ENCODE peak calls at places on chromosomes 13 and 19, in five cellular contexts. G, N, A, U and F are unnamed samples.

GRCh38 chr13:88097541-88097940 is 426.4 kb downstream of the SLITRK5 start:
- DNase-seq in G (no peak), N (no peak), A (no peak), U (no peak), F (no peak)

GRCh38 chr19:37977992-37978391 is 71.0 kb downstream of the SIPA1L3 start:
- DNase-seq in G (no peak), N (no peak), A (peak), U (no peak), F (no peak)

GRCh38 chr19:41376241-41376997 is at the start of gene TMEM91:
- DNase-seq in G (no peak), N (peak), A (no peak), U (no peak), F (no peak)

GRCh38 chr13:24745861-24746617 is 17.9 kb upstream of the RNF17 start:
- DNase-seq in G (no peak), N (no peak), A (no peak), U (no peak), F (no peak)

GRCh38 chr13:66995366-66995663 is 234.8 kb downstream of the PCDH9 start:
- DNase-seq in G (no peak), N (no peak), A (no peak), U (no peak), F (no peak)

GRCh38 chr19:41860419-41861097 is 503 bp downstream of the RPS19 start:
- DNase-seq in G (no peak), N (no peak), A (no peak), U (no peak), F (no peak)

GRCh38 chr13:95834134-95834765 is 157.3 kb downstream of the DNAJC3 start:
- DNase-seq in G (peak), N (peak), A (peak), U (peak), F (peak)

GRCh38 chr19:46862504-46862835 is 1.7 kb downstream of the ARHGAP35 start:
- DNase-seq in G (no peak), N (no peak), A (no peak), U (no peak), F (no peak)

GRCh38 chr19:38395381-38396127 is 7.1 kb downstream of the SPRED3 start:
- DNase-seq in G (no peak), N (no peak), A (no peak), U (peak), F (no peak)

GRCh38 chr13:34076319-34076718 is 258.4 kb downstream of the RFC3 start:
- DNase-seq in G (no peak), N (no peak), A (no peak), U (no peak), F (no peak)

GRCh38 chr19:51078104-51078503 is 4.6 kb downstream of the KLK14 start:
- DNase-seq in G (no peak), N (no peak), A (no peak), U (no peak), F (no peak)

GRCh38 chr13:43110036-43110435 is 86.7 kb downstream of the DNAJC15 start:
- DNase-seq in G (no peak), N (no peak), A (no peak), U (no peak), F (no peak)

GRCh38 chr19:29378126-29378525 is 147.7 kb upstream of the VSTM2B start:
- DNase-seq in G (no peak), N (no peak), A (no peak), U (no peak), F (no peak)

GRCh38 chr13:97502691-97503090 is 68.7 kb downstream of the RAP2A start:
- DNase-seq in G (no peak), N (no peak), A (no peak), U (no peak), F (no peak)

GRCh38 chr13:41029629-41030028 is 10.5 kb upstream of the ELF1 start:
- DNase-seq in G (no peak), N (no peak), A (no peak), U (no peak), F (no peak)

GRCh38 chr19:35731353-35731752 is 10.9 kb downstream of the IGFLR1 start:
- DNase-seq in G (no peak), N (no peak), A (no peak), U (no peak), F (no peak)

GRCh38 chr19:44741841-44742352 is 6.6 kb upstream of the BCL3 start:
- DNase-seq in G (peak), N (peak), A (peak), U (peak), F (no peak)

GRCh38 chr19:18488838-18489626 is 32.8 kb downstream of the ELL start:
- DNase-seq in G (peak), N (no peak), A (no peak), U (no peak), F (no peak)

GRCh38 chr19:50427997-50428425 is 4.7 kb upstream of the MYBPC2 start:
- DNase-seq in G (no peak), N (peak), A (peak), U (peak), F (no peak)

GRCh38 chr13:39503048-39503447 is 99.9 kb downstream of the LHFPL6 start:
- DNase-seq in G (no peak), N (no peak), A (no peak), U (no peak), F (no peak)

GRCh38 chr19:48858984-48859710 is 9.3 kb downstream of the PLEKHA4 start:
- DNase-seq in G (peak), N (no peak), A (no peak), U (no peak), F (no peak)

GRCh38 chr13:79525458-79525857 is 44.5 kb downstream of the NDFIP2 start:
- DNase-seq in G (peak), N (no peak), A (no peak), U (no peak), F (no peak)

GRCh38 chr19:10773969-10774368 is 56.1 kb downstream of the DNM2 start:
- DNase-seq in G (peak), N (no peak), A (no peak), U (no peak), F (no peak)

GRCh38 chr13:107373551-107373950 is 805.6 kb upstream of the ARGLU1 start:
- DNase-seq in G (no peak), N (no peak), A (peak), U (peak), F (no peak)

GRCh38 chr19:13103961-13104847 is 1.5 kb upstream of the LYL1 start:
- DNase-seq in G (peak), N (peak), A (no peak), U (no peak), F (no peak)

GRCh38 chr13:64924401-64924800 is 2305.7 kb downstream of the PCDH9 start:
- DNase-seq in G (no peak), N (no peak), A (no peak), U (no peak), F (no peak)

GRCh38 chr13:98460519-98460918 is 116.4 kb downstream of the STK24 start:
- DNase-seq in G (no peak), N (no peak), A (no peak), U (no peak), F (no peak)

GRCh38 chr13:49248433-49249002 is 793 bp downstream of the CDADC1 start:
- DNase-seq in G (peak), N (no peak), A (peak), U (no peak), F (no peak)

GRCh38 chr13:114065141-114065925 is 67.1 kb downstream of the RASA3 start:
- DNase-seq in G (peak), N (peak), A (peak), U (peak), F (peak)

GRCh38 chr13:114064516-114065140 is 67.8 kb downstream of the RASA3 start:
- DNase-seq in G (peak), N (peak), A (peak), U (peak), F (no peak)

GRCh38 chr13:114062754-114063153 is 69.7 kb downstream of the RASA3 start:
- DNase-seq in G (no peak), N (no peak), A (no peak), U (no peak), F (no peak)

GRCh38 chr13:114062341-114062740 is 70.1 kb downstream of the RASA3 start:
- DNase-seq in G (no peak), N (no peak), A (no peak), U (no peak), F (no peak)

GRCh38 chr13:114063545-114064515 is 68.6 kb downstream of the RASA3 start:
- DNase-seq in G (peak), N (peak), A (peak), U (peak), F (no peak)
- H3K4me3 ChIP-seq in G (peak), N (peak), A (peak), U (peak), F (peak)

GRCh38 chr19:33819496-33819874 is 22.8 kb downstream of the KCTD15 start:
- DNase-seq in G (no peak), N (no peak), A (no peak), U (no peak), F (no peak)
- H3K4me3 ChIP-seq in G (peak), N (peak), A (no peak), U (no peak), F (no peak)

GRCh38 chr13:50842711-50843255 is 709 bp downstream of the DLEU7 start:
- DNase-seq in G (no peak), N (no peak), A (no peak), U (no peak), F (no peak)
- H3K4me3 ChIP-seq in G (no peak), N (peak), A (no peak), U (no peak), F (no peak)

GRCh38 chr13:50386527-50387123 is 371.4 kb downstream of the KCNRG start:
- DNase-seq in G (no peak), N (no peak), A (peak), U (no peak), F (no peak)
- H3K4me3 ChIP-seq in G (no peak), N (peak), A (no peak), U (no peak), F (no peak)